ENCODE peak calls at places on chromosomes 12 and 14, in ten cellular contexts. Y is pancreas; F is CD8-positive, alpha-beta T cell; M is bronchial epithelial cell; I is dorsolateral prefrontal cortex; P is endodermal cell; W is brain microvascular endothelial cell; D is Peyer's patch; N is naive thymus-derived CD4-positive, alpha-beta T cell; U is AG04450. A is an unnamed sample.

GRCh38 chr12:101777476-101777875 is 38.2 kb upstream of the SYCP3 start:
- DNase-seq in Y (no peak), F (no peak), M (no peak), I (no peak), P (no peak), W (no peak), D (no peak), N (no peak), U (no peak), A (no peak)

GRCh38 chr12:106766393-106766826 is 8.1 kb upstream of the RIC8B start:
- DNase-seq in Y (no peak), F (no peak), M (no peak), I (no peak), P (no peak), W (no peak), D (no peak), N (no peak), U (no peak), A (no peak)

GRCh38 chr12:7162691-7163114 is 26.8 kb upstream of the PEX5 start:
- DNase-seq in Y (peak; percentile 43), F (no peak), M (peak; percentile 55), I (no peak), P (peak; percentile 92), W (no peak), D (no peak), N (peak; percentile 21), U (no peak), A (peak; percentile 89)

GRCh38 chr12:7439579-7440505 is 4.1 kb downstream of the CD163L1 start:
- DNase-seq in Y (peak; percentile 39), F (no peak), M (peak; percentile 36), I (no peak), P (peak; percentile 96), W (peak; percentile 57), D (no peak), N (peak; percentile 26), U (peak; percentile 11), A (peak; percentile 83)

GRCh38 chr12:107761502-107761904 is 566 bp upstream of the PRDM4 start:
- DNase-seq in Y (no peak), F (no peak), M (no peak), I (no peak), P (peak; percentile 75), W (no peak), D (no peak), N (no peak), U (no peak), A (peak; percentile 32)

GRCh38 chr12:113486722-113487121 is 15.1 kb upstream of the LHX5 start:
- DNase-seq in Y (no peak), F (no peak), M (no peak), I (no peak), P (no peak), W (no peak), D (no peak), N (no peak), U (no peak), A (no peak)

GRCh38 chr12:54016478-54016964 is 7.7 kb downstream of the HOXC8 start:
- DNase-seq in Y (no peak), F (no peak), M (no peak), I (no peak), P (peak; percentile 68), W (no peak), D (no peak), N (no peak), U (no peak), A (no peak)

GRCh38 chr12:62299617-62300016 is 39.4 kb downstream of the USP15 start:
- DNase-seq in Y (no peak), F (no peak), M (no peak), I (no peak), P (no peak), W (no peak), D (no peak), N (no peak), U (no peak), A (no peak)

GRCh38 chr14:96237641-96238040 is 18.4 kb upstream of the BDKRB1 start:
- DNase-seq in Y (no peak), F (no peak), M (no peak), I (no peak), P (no peak), W (no peak), D (no peak), N (no peak), U (no peak), A (no peak)

GRCh38 chr14:102317564-102318248 is 1.8 kb upstream of the ZNF839 start:
- DNase-seq in Y (no peak), F (no peak), M (peak; percentile 17), I (no peak), P (no peak), W (no peak), D (peak; percentile 36), N (peak; percentile 19), U (no peak), A (no peak)

GRCh38 chr12:2075558-2076195 is 22.9 kb downstream of the CACNA1C start:
- DNase-seq in Y (no peak), F (no peak), M (no peak), I (no peak), P (no peak), W (no peak), D (no peak), N (no peak), U (no peak), A (no peak)

GRCh38 chr12:55227643-55228042 is 6.8 kb downstream of the OR10A7 start:
- DNase-seq in Y (no peak), F (no peak), M (peak; percentile 31), I (no peak), P (no peak), W (no peak), D (no peak), N (no peak), U (no peak), A (no peak)

GRCh38 chr14:74658535-74659130 is 46.6 kb upstream of the LTBP2 start:
- DNase-seq in Y (no peak), F (no peak), M (peak; percentile 28), I (no peak), P (no peak), W (no peak), D (no peak), N (no peak), U (no peak), A (no peak)

GRCh38 chr12:110796952-110797351 is 49.8 kb upstream of the CCDC63 start:
- DNase-seq in Y (no peak), F (no peak), M (peak; percentile 78), I (no peak), P (no peak), W (no peak), D (no peak), N (no peak), U (no peak), A (no peak)

GRCh38 chr14:23056956-23057756 is at the start of gene CDH24:
- DNase-seq in Y (peak; percentile 64), F (peak; percentile 62), M (peak; percentile 36), I (no peak), P (peak; percentile 89), W (no peak), D (peak; percentile 67), N (peak; percentile 57), U (no peak), A (peak; percentile 96)

GRCh38 chr12:47396902-47397663 is 308.7 kb downstream of the RPAP3 start:
- DNase-seq in Y (no peak), F (no peak), M (no peak), I (no peak), P (no peak), W (no peak), D (peak; percentile 69), N (peak; percentile 23), U (no peak), A (no peak)
- H3K4me3 ChIP-seq in Y (no peak overlapping the region), F (no peak overlapping the region), M (no peak overlapping the region), I (no peak overlapping the region), P (peak overlapping the region; percentile 72), W (no peak overlapping the region), D (no peak overlapping the region), N (peak overlapping the region; percentile 20), U (no peak overlapping the region), A (no peak overlapping the region)

GRCh38 chr14:70908918-70909641 is 1.8 kb downstream of the PCNX1 start:
- DNase-seq in Y (no peak), F (no peak), M (no peak), I (no peak), P (no peak), W (no peak), D (no peak), N (no peak), U (no peak), A (no peak)
- H3K27me3 ChIP-seq in Y (no peaks in the 10 kb centered on the region), F (no peaks in the 10 kb centered on the region), M (no peaks in the 10 kb centered on the region), I (no peaks in the 10 kb centered on the region), P (no peaks in the 10 kb centered on the region), W (no peaks in the 10 kb centered on the region), D (no peaks in the 10 kb centered on the region), N (no peaks in the 10 kb centered on the region), U (no peaks in the 10 kb centered on the region), A (no peaks in the 10 kb centered on the region)

GRCh38 chr12:24945822-24946221 is 3.1 kb downstream of the BCAT1 start:
- DNase-seq in Y (no peak), F (no peak), M (no peak), I (no peak), P (no peak), W (no peak), D (no peak), N (no peak), U (no peak), A (no peak)
- H3K4me3 ChIP-seq in Y (peak overlapping the region; percentile 73), F (no peak overlapping the region), M (no peak overlapping the region), I (no peak overlapping the region), P (peak overlapping the region; percentile 92), W (peak overlapping the region; percentile 75), D (no peak overlapping the region), N (no peak overlapping the region), U (peak overlapping the region; percentile 86), A (no peak overlapping the region)

GRCh38 chr14:77133718-77134338 is 7.8 kb downstream of the ZDHHC22 start:
- DNase-seq in Y (peak; percentile 58), F (peak; percentile 18), M (peak; percentile 58), I (no peak), P (peak; percentile 98), W (peak; percentile 60), D (no peak), N (peak; percentile 63), U (peak; percentile 11), A (peak; percentile 92)
- H3K27me3 ChIP-seq in Y (peaks cover 3% of the 10 kb centered on the region), F (peaks cover 19% of the 10 kb centered on the region), M (peaks cover 12% of the 10 kb centered on the region), I (no peaks in the 10 kb centered on the region), P (peaks cover 37% of the 10 kb centered on the region), W (peaks cover 13% of the 10 kb centered on the region), D (peaks cover 6% of the 10 kb centered on the region), N (no peaks in the 10 kb centered on the region), U (peaks cover 41% of the 10 kb centered on the region), A (no peaks in the 10 kb centered on the region)

GRCh38 chr12:644293-644639 is 19.0 kb downstream of the NINJ2 start:
- DNase-seq in Y (no peak), F (no peak), M (no peak), I (no peak), P (peak; percentile 25), W (no peak), D (no peak), N (no peak), U (no peak), A (no peak)
- H3K4me3 ChIP-seq in Y (no peak overlapping the region), F (no peak overlapping the region), M (no peak overlapping the region), I (no peak overlapping the region), P (no peak overlapping the region), W (no peak overlapping the region), D (no peak overlapping the region), N (peak overlapping the region; percentile 54), U (no peak overlapping the region), A (no peak overlapping the region)

A was measured in H7.